ENCODE peak calls at places on chromosomes 2 and 18, in nine cellular contexts. T is HS-5, N is GM23248, K is GM10248, X is germinal center, F is GM04503, C is sigmoid colon, D is cardiac fibroblast, S is NCI-H2029. V is an unnamed sample.

GRCh38 chr18:55821219-55821618 is 233.2 kb upstream of the TCF4 start:
- DNase-seq in D (peak; percentile 49), K (no peak), S (no peak), F (peak; percentile 39), N (peak; percentile 72), C (no peak), X (no peak), T (no peak), V (no peak)

GRCh38 chr2:20052229-20052871 is 922 bp upstream of the LAPTM4A start:
- DNase-seq in S (peak; percentile 37), D (peak; percentile 63), X (no peak), F (no peak), K (no peak), N (peak; percentile 70), T (no peak), C (no peak), V (no peak)

GRCh38 chr2:73078457-73079411 is 7.2 kb upstream of the SFXN5 start:
- DNase-seq in T (no peak), N (no peak), C (no peak), X (no peak), F (no peak), S (no peak), K (no peak), D (no peak), V (no peak)

GRCh38 chr18:27665264-27665799 is 480.2 kb upstream of the CHST9 start:
- DNase-seq in K (no peak), T (no peak), S (no peak), F (no peak), C (no peak), X (no peak), D (no peak), N (no peak), V (no peak)

GRCh38 chr18:25866331-25866730 is 224.1 kb downstream of the SS18 start:
- DNase-seq in T (no peak), C (no peak), K (no peak), X (no peak), F (no peak), N (no peak), D (no peak), S (no peak), V (no peak)

GRCh38 chr18:70339915-70340314 is 51.1 kb downstream of the SOCS6 start:
- DNase-seq in N (no peak), F (no peak), C (no peak), K (no peak), T (no peak), S (no peak), X (no peak), D (no peak), V (no peak)

GRCh38 chr2:143802242-143802641 is 673.0 kb downstream of the ARHGAP15 start:
- DNase-seq in X (no peak), K (peak; percentile 15), D (peak; percentile 30), C (no peak), F (peak; percentile 15), T (no peak), S (no peak), N (peak; percentile 55), V (no peak)

GRCh38 chr2:42196403-42197267 is 27.5 kb downstream of the EML4 start:
- DNase-seq in F (no peak), T (no peak), N (peak; percentile 52), K (peak; percentile 27), C (no peak), X (peak; percentile 44), D (peak; percentile 63), S (peak; percentile 3), V (no peak)

GRCh38 chr2:207408086-207408794 is 121.5 kb upstream of the CREB1 start:
- DNase-seq in T (no peak), S (peak; percentile 98), C (no peak), D (peak; percentile 31), K (no peak), X (no peak), F (no peak), N (peak; percentile 47), V (no peak)

GRCh38 chr18:10402876-10403559 is 51.4 kb upstream of the APCDD1 start:
- DNase-seq in K (no peak), F (no peak), S (no peak), C (no peak), T (no peak), D (no peak), N (no peak), X (no peak), V (no peak)

GRCh38 chr2:152347076-152347475 is 12.1 kb downstream of the FMNL2 start:
- DNase-seq in X (no peak), S (no peak), C (no peak), F (no peak), K (no peak), N (peak; percentile 73), D (peak; percentile 80), T (peak; percentile 79), V (no peak)

GRCh38 chr2:156466739-156467405 is 30.7 kb downstream of the GPD2 start:
- DNase-seq in F (no peak), C (no peak), S (peak; percentile 19), N (peak; percentile 70), T (no peak), D (peak; percentile 50), K (no peak), X (no peak), V (no peak)

GRCh38 chr2:60818272-60818671 is 62.2 kb downstream of the PAPOLG start:
- DNase-seq in F (no peak), K (no peak), S (no peak), N (no peak), X (peak; percentile 23), T (no peak), C (no peak), D (peak; percentile 28), V (no peak)